ENCODE peak calls at places on chromosomes 11 and 22, in four cellular contexts. F, J, N and U are unnamed samples.

GRCh38 chr22:19896665-19897355 is 42.1 kb upstream of the GNB1L start:
- DNase-seq in F (peak), J (no peak), N (no peak), U (peak)

GRCh38 chr22:48943567-48944432 is 883.9 kb downstream of the BRD1 start:
- DNase-seq in F (no peak), J (peak), N (no peak), U (peak)

GRCh38 chr11:94946812-94947211 is 26.5 kb downstream of the CWC15 start:
- DNase-seq in F (no peak), J (no peak), N (no peak), U (no peak)

GRCh38 chr11:35073691-35074382 is 65.1 kb upstream of the CD44 start:
- DNase-seq in F (no peak), J (no peak), N (no peak), U (no peak)

GRCh38 chr11:76234704-76235232 is 28.5 kb upstream of the WNT11 start:
- DNase-seq in F (peak), J (peak), N (no peak), U (peak)

GRCh38 chr11:122758361-122758760 is 79.9 kb upstream of the CRTAM start:
- DNase-seq in F (no peak), J (no peak), N (no peak), U (no peak)

GRCh38 chr11:130816941-130817607 is 99.2 kb downstream of the SNX19 start:
- DNase-seq in F (no peak), J (no peak), N (no peak), U (no peak)

GRCh38 chr22:39135092-39135896 is 17.2 kb downstream of the CBX7 start:
- DNase-seq in F (peak), J (peak), N (no peak), U (peak)

GRCh38 chr11:8459711-8460399 is 134.2 kb downstream of the STK33 start:
- DNase-seq in F (no peak), J (no peak), N (no peak), U (no peak)

GRCh38 chr11:14189874-14190273 is 169.1 kb downstream of the RRAS2 start:
- DNase-seq in F (no peak), J (no peak), N (no peak), U (no peak)

GRCh38 chr11:121464352-121464946 is 11.7 kb upstream of the SORL1-AS1 start:
- DNase-seq in F (peak), J (peak), N (no peak), U (peak)

GRCh38 chr11:10450451-10451398 is 4.3 kb upstream of the AMPD3 start:
- DNase-seq in F (peak), J (no peak), N (no peak), U (peak)

GRCh38 chr22:46788426-46789168 is 26.1 kb downstream of the TBC1D22A start:
- DNase-seq in F (no peak), J (no peak), N (no peak), U (no peak)

GRCh38 chr22:49994361-49995058 is 18.1 kb downstream of the IL17REL start:
- DNase-seq in F (no peak), J (peak), N (no peak), U (no peak)

GRCh38 chr22:36413022-36413770 is 25.4 kb upstream of the MYH9 start:
- DNase-seq in F (no peak), J (no peak), N (no peak), U (no peak)

GRCh38 chr22:20937031-20937793 is 20.0 kb downstream of the CRKL start:
- DNase-seq in F (no peak), J (no peak), N (no peak), U (no peak)

GRCh38 chr11:93034031-93034430 is 64.6 kb downstream of the MTNR1B start:
- DNase-seq in F (no peak), J (no peak), N (no peak), U (no peak)

GRCh38 chr22:20993304-20994127 is 8.4 kb downstream of the THAP7 start:
- DNase-seq in F (no peak), J (no peak), N (no peak), U (no peak)

GRCh38 chr11:9142732-9143131 is 51.3 kb upstream of the SCUBE2 start:
- DNase-seq in F (no peak), J (no peak), N (no peak), U (no peak)

GRCh38 chr11:8252388-8252787 is 11.3 kb downstream of the LMO1 start:
- DNase-seq in F (no peak), J (peak), N (no peak), U (peak)

GRCh38 chr22:27515091-27515523 is 286.4 kb downstream of the MN1 start:
- DNase-seq in F (no peak), J (no peak), N (no peak), U (no peak)

GRCh38 chr11:57647960-57648776 is 1.5 kb downstream of the YPEL4 start:
- DNase-seq in F (no peak), J (no peak), N (no peak), U (no peak)

GRCh38 chr11:33670250-33671011 is 30.2 kb downstream of the C11orf91 start:
- DNase-seq in F (no peak), J (no peak), N (no peak), U (no peak)

GRCh38 chr22:27097933-27098332 is 440.5 kb downstream of the MIAT start:
- DNase-seq in F (no peak), J (no peak), N (no peak), U (no peak)

GRCh38 chr11:1604711-1605110 is 3.6 kb downstream of the KRTAP5-3 start:
- DNase-seq in F (no peak), J (peak), N (no peak), U (peak)

GRCh38 chr11:12272821-12273617 is 104.4 kb upstream of the PARVA start:
- DNase-seq in F (no peak), J (peak), N (no peak), U (no peak)

GRCh38 chr11:98979212-98979611 is 41.5 kb upstream of the CNTN5 start:
- DNase-seq in F (no peak), J (no peak), N (no peak), U (no peak)

GRCh38 chr11:62359475-62359874 is 22.2 kb downstream of the ASRGL1 start:
- DNase-seq in F (no peak), J (no peak), N (no peak), U (no peak)

GRCh38 chr22:25478573-25478972 is 85.9 kb upstream of the GRK3 start:
- DNase-seq in F (no peak), J (no peak), N (no peak), U (no peak)

GRCh38 chr11:134662629-134663360 is 250.8 kb upstream of the B3GAT1 start:
- DNase-seq in F (no peak), J (peak), N (no peak), U (no peak)

GRCh38 chr22:23179381-23180294 is 671 bp upstream of the BCR start:
- DNase-seq in F (no peak), J (no peak), N (no peak), U (peak)

GRCh38 chr11:130178441-130178971 is 18.9 kb downstream of the ST14 start:
- DNase-seq in F (no peak), J (no peak), N (no peak), U (no peak)

GRCh38 chr11:100629671-100630070 is 57.4 kb upstream of the ARHGAP42 start:
- DNase-seq in F (no peak), J (no peak), N (no peak), U (no peak)